ENCODE peak calls at places on chromosomes 12 and 14, in ten cellular contexts. One of them, this sample, is unnamed.

GRCh38 chr14:96681826-96682225 is 115.4 kb upstream of the VRK1 start:
- DNase-seq in uterus: no peak
- DNase-seq in cardiac muscle cell: no peak
- DNase-seq in psoas muscle: no peak
- DNase-seq in RWPE1: no peak
- DNase-seq in SJSA1: no peak
- DNase-seq in dorsolateral prefrontal cortex: no peak
- DNase-seq in IMR-90: peak; percentile 24
- DNase-seq in fibroblast of lung: no peak
- DNase-seq in HepG2: no peak
- DNase-seq in this sample: no peak

GRCh38 chr12:91975891-91976290 is 169.8 kb downstream of the BTG1 start:
- DNase-seq in HepG2: no peak
- DNase-seq in cardiac muscle cell: no peak
- DNase-seq in uterus: no peak
- DNase-seq in fibroblast of lung: peak; percentile 55
- DNase-seq in psoas muscle: no peak
- DNase-seq in RWPE1: no peak
- DNase-seq in SJSA1: no peak
- DNase-seq in dorsolateral prefrontal cortex: no peak
- DNase-seq in IMR-90: peak; percentile 75
- DNase-seq in this sample: no peak

GRCh38 chr14:69281450-69282169 is 21.7 kb downstream of the GALNT16 start:
- DNase-seq in dorsolateral prefrontal cortex: no peak
- DNase-seq in uterus: no peak
- DNase-seq in IMR-90: peak; percentile 5
- DNase-seq in HepG2: no peak
- DNase-seq in RWPE1: no peak
- DNase-seq in psoas muscle: no peak
- DNase-seq in SJSA1: no peak
- DNase-seq in cardiac muscle cell: no peak
- DNase-seq in fibroblast of lung: no peak
- DNase-seq in this sample: no peak

GRCh38 chr12:66044731-66045130 is 85.8 kb downstream of the LLPH start:
- DNase-seq in SJSA1: no peak
- DNase-seq in dorsolateral prefrontal cortex: no peak
- DNase-seq in IMR-90: peak; percentile 63
- DNase-seq in RWPE1: peak; percentile 20
- DNase-seq in psoas muscle: no peak
- DNase-seq in HepG2: peak; percentile 68
- DNase-seq in uterus: no peak
- DNase-seq in cardiac muscle cell: no peak
- DNase-seq in fibroblast of lung: peak; percentile 52
- DNase-seq in this sample: no peak

GRCh38 chr12:47012552-47012951 is 66.9 kb upstream of the PCED1B start:
- DNase-seq in RWPE1: no peak
- DNase-seq in IMR-90: no peak
- DNase-seq in cardiac muscle cell: no peak
- DNase-seq in psoas muscle: no peak
- DNase-seq in HepG2: no peak
- DNase-seq in uterus: no peak
- DNase-seq in SJSA1: peak; percentile 67
- DNase-seq in fibroblast of lung: no peak
- DNase-seq in dorsolateral prefrontal cortex: no peak
- DNase-seq in this sample: no peak

GRCh38 chr12:11810160-11810559 is 160.7 kb downstream of the ETV6 start:
- DNase-seq in dorsolateral prefrontal cortex: no peak
- DNase-seq in HepG2: no peak
- DNase-seq in psoas muscle: no peak
- DNase-seq in SJSA1: no peak
- DNase-seq in fibroblast of lung: no peak
- DNase-seq in IMR-90: no peak
- DNase-seq in uterus: no peak
- DNase-seq in cardiac muscle cell: no peak
- DNase-seq in RWPE1: no peak
- DNase-seq in this sample: no peak

GRCh38 chr12:109766251-109766778 is 52.7 kb downstream of the FAM222A start:
- DNase-seq in RWPE1: no peak
- DNase-seq in psoas muscle: peak; percentile 28
- DNase-seq in dorsolateral prefrontal cortex: no peak
- DNase-seq in fibroblast of lung: no peak
- DNase-seq in HepG2: no peak
- DNase-seq in IMR-90: no peak
- DNase-seq in uterus: no peak
- DNase-seq in cardiac muscle cell: no peak
- DNase-seq in SJSA1: no peak
- DNase-seq in this sample: peak; percentile 53

GRCh38 chr12:107504503-107504885 is 181.1 kb upstream of the PWP1 start:
- DNase-seq in IMR-90: no peak
- DNase-seq in psoas muscle: no peak
- DNase-seq in SJSA1: no peak
- DNase-seq in HepG2: no peak
- DNase-seq in cardiac muscle cell: no peak
- DNase-seq in RWPE1: no peak
- DNase-seq in dorsolateral prefrontal cortex: no peak
- DNase-seq in fibroblast of lung: no peak
- DNase-seq in uterus: no peak
- DNase-seq in this sample: no peak

GRCh38 chr14:65206448-65207096 is 104.3 kb upstream of the MAX start:
- DNase-seq in dorsolateral prefrontal cortex: no peak
- DNase-seq in IMR-90: peak; percentile 91
- DNase-seq in fibroblast of lung: peak; percentile 54
- DNase-seq in uterus: no peak
- DNase-seq in RWPE1: peak; percentile 26
- DNase-seq in cardiac muscle cell: no peak
- DNase-seq in HepG2: no peak
- DNase-seq in psoas muscle: no peak
- DNase-seq in SJSA1: no peak
- DNase-seq in this sample: no peak

GRCh38 chr12:111598637-111599458 is at the start of gene ATXN2:
- DNase-seq in uterus: peak; percentile 63
- DNase-seq in psoas muscle: peak; percentile 87
- DNase-seq in HepG2: no peak
- DNase-seq in SJSA1: peak; percentile 35
- DNase-seq in fibroblast of lung: peak; percentile 68
- DNase-seq in RWPE1: peak; percentile 81
- DNase-seq in dorsolateral prefrontal cortex: peak; percentile 30
- DNase-seq in cardiac muscle cell: peak; percentile 82
- DNase-seq in IMR-90: no peak
- DNase-seq in this sample: peak; percentile 83

DNA sequence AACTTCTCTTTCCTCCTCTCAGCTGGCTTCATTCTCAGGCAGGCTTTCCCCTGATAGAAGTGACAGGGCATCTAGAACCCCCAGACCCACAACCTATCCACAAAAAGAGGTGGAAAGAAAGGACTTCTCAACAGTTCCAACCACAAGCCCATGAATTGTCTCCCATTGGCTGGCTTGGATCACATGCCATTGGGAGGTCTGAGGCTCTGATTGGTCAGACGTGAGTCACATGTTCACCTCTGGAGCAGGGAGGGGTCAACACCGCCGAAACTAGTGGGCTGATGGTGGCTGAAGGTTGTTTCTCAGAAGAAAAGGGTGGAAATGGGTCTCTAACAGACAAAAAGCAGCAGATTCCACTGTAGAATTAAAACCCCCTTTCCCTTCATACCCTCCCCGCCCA is 47.3 kb downstream of the DRAM1 start:
- DNase-seq in uterus: no peak
- DNase-seq in SJSA1: no peak
- DNase-seq in cardiac muscle cell: no peak
- DNase-seq in dorsolateral prefrontal cortex: no peak
- DNase-seq in IMR-90: peak; percentile 46
- DNase-seq in fibroblast of lung: no peak
- DNase-seq in psoas muscle: no peak
- DNase-seq in RWPE1: peak; percentile 39
- DNase-seq in HepG2: no peak
- DNase-seq in this sample: no peak
- H3K27ac ChIP-seq in uterus: peak overlapping the region; percentile 48
- H3K27ac ChIP-seq in SJSA1: no peak overlapping the region
- H3K27ac ChIP-seq in cardiac muscle cell: no peak overlapping the region
- H3K27ac ChIP-seq in dorsolateral prefrontal cortex: no peak overlapping the region
- H3K27ac ChIP-seq in IMR-90: peak overlapping the region; percentile 96
- H3K27ac ChIP-seq in fibroblast of lung: peak overlapping the region; percentile 82
- H3K27ac ChIP-seq in psoas muscle: peak overlapping the region; percentile 40
- H3K27ac ChIP-seq in RWPE1: no peak overlapping the region
- H3K27ac ChIP-seq in HepG2: no peak overlapping the region
- H3K27ac ChIP-seq in this sample: no peak overlapping the region

GRCh38 chr14:90758959-90759358 is 57.3 kb downstream of the TTC7B start:
- DNase-seq in uterus: peak; percentile 65
- DNase-seq in IMR-90: peak; percentile 4
- DNase-seq in dorsolateral prefrontal cortex: peak; percentile 83
- DNase-seq in HepG2: no peak
- DNase-seq in fibroblast of lung: peak; percentile 15
- DNase-seq in psoas muscle: peak; percentile 79
- DNase-seq in SJSA1: no peak
- DNase-seq in cardiac muscle cell: no peak
- DNase-seq in RWPE1: no peak
- DNase-seq in this sample: peak; percentile 89

GRCh38 chr14:90760591-90761316 is 55.5 kb downstream of the TTC7B start:
- DNase-seq in cardiac muscle cell: peak; percentile 42
- DNase-seq in psoas muscle: no peak
- DNase-seq in RWPE1: no peak
- DNase-seq in SJSA1: no peak
- DNase-seq in IMR-90: peak; percentile 33
- DNase-seq in HepG2: peak; percentile 38
- DNase-seq in fibroblast of lung: peak; percentile 50
- DNase-seq in dorsolateral prefrontal cortex: no peak
- DNase-seq in uterus: no peak
- DNase-seq in this sample: no peak

GRCh38 chr14:90758028-90758889 is 58.0 kb downstream of the TTC7B start:
- DNase-seq in cardiac muscle cell: peak; percentile 96
- DNase-seq in fibroblast of lung: peak; percentile 89
- DNase-seq in dorsolateral prefrontal cortex: peak; percentile 66
- DNase-seq in IMR-90: peak; percentile 85
- DNase-seq in uterus: peak; percentile 88
- DNase-seq in psoas muscle: peak; percentile 97
- DNase-seq in HepG2: peak; percentile 79
- DNase-seq in SJSA1: peak; percentile 62
- DNase-seq in RWPE1: peak; percentile 97
- DNase-seq in this sample: peak; percentile 95

GRCh38 chr14:90759370-90760054 is 56.7 kb downstream of the TTC7B start:
- DNase-seq in uterus: no peak
- DNase-seq in IMR-90: no peak
- DNase-seq in psoas muscle: no peak
- DNase-seq in dorsolateral prefrontal cortex: peak; percentile 37
- DNase-seq in fibroblast of lung: no peak
- DNase-seq in HepG2: no peak
- DNase-seq in SJSA1: no peak
- DNase-seq in RWPE1: no peak
- DNase-seq in cardiac muscle cell: no peak
- DNase-seq in this sample: no peak

GRCh38 chr14:90760055-90760444 is 56.2 kb downstream of the TTC7B start:
- DNase-seq in dorsolateral prefrontal cortex: no peak
- DNase-seq in uterus: no peak
- DNase-seq in RWPE1: no peak
- DNase-seq in IMR-90: no peak
- DNase-seq in cardiac muscle cell: no peak
- DNase-seq in HepG2: no peak
- DNase-seq in psoas muscle: no peak
- DNase-seq in fibroblast of lung: no peak
- DNase-seq in SJSA1: no peak
- DNase-seq in this sample: no peak
- H3K27ac ChIP-seq in dorsolateral prefrontal cortex: peak overlapping the region; percentile 98
- H3K27ac ChIP-seq in uterus: peak overlapping the region; percentile 99
- H3K27ac ChIP-seq in RWPE1: peak overlapping the region; percentile 14
- H3K27ac ChIP-seq in IMR-90: no peak overlapping the region
- H3K27ac ChIP-seq in cardiac muscle cell: no peak overlapping the region
- H3K27ac ChIP-seq in HepG2: no peak overlapping the region
- H3K27ac ChIP-seq in psoas muscle: no peak overlapping the region
- H3K27ac ChIP-seq in fibroblast of lung: no peak overlapping the region
- H3K27ac ChIP-seq in SJSA1: no peak overlapping the region
- H3K27ac ChIP-seq in this sample: peak overlapping the region; percentile 90

DNA sequence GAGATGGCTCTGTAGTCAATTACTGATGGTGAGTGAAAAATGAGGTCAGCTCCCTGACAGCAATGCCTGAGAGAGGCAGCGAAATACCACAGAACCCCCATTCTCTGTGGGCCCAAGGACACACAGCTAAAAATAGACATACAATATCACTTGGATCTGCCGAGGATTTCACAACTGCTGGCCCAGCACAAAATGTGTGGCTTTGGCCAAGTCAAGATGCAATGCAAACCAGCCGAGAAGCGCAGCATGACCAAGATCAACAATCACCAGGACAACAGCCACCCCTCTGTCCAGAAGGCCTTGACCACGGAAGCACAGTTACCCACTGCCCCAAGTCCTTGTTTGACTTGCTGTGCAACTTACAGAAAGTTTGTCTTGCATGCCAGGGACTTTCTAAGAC is 52.2 kb downstream of the CKAP4 start:
- DNase-seq in fibroblast of lung: peak; percentile 64
- DNase-seq in cardiac muscle cell: peak; percentile 18
- DNase-seq in IMR-90: peak; percentile 10
- DNase-seq in dorsolateral prefrontal cortex: peak; percentile 54
- DNase-seq in uterus: peak; percentile 82
- DNase-seq in psoas muscle: peak; percentile 91
- DNase-seq in RWPE1: no peak
- DNase-seq in SJSA1: no peak
- DNase-seq in HepG2: peak; percentile 72
- DNase-seq in this sample: peak; percentile 90
- H3K27ac ChIP-seq in fibroblast of lung: no peak overlapping the region
- H3K27ac ChIP-seq in cardiac muscle cell: peak overlapping the region; percentile 43
- H3K27ac ChIP-seq in IMR-90: no peak overlapping the region
- H3K27ac ChIP-seq in dorsolateral prefrontal cortex: no peak overlapping the region
- H3K27ac ChIP-seq in uterus: peak overlapping the region; percentile 62
- H3K27ac ChIP-seq in psoas muscle: peak overlapping the region; percentile 62
- H3K27ac ChIP-seq in RWPE1: no peak overlapping the region
- H3K27ac ChIP-seq in SJSA1: no peak overlapping the region
- H3K27ac ChIP-seq in HepG2: peak overlapping the region; percentile 37
- H3K27ac ChIP-seq in this sample: no peak overlapping the region

GRCh38 chr14:94213741-94214140 is 39.6 kb downstream of the PPP4R4 start:
- DNase-seq in RWPE1: no peak
- DNase-seq in fibroblast of lung: no peak
- DNase-seq in psoas muscle: no peak
- DNase-seq in IMR-90: no peak
- DNase-seq in cardiac muscle cell: no peak
- DNase-seq in uterus: no peak
- DNase-seq in HepG2: no peak
- DNase-seq in SJSA1: no peak
- DNase-seq in dorsolateral prefrontal cortex: no peak
- DNase-seq in this sample: no peak

GRCh38 chr14:94217116-94217515 is 43.0 kb downstream of the PPP4R4 start:
- DNase-seq in fibroblast of lung: no peak
- DNase-seq in dorsolateral prefrontal cortex: no peak
- DNase-seq in uterus: no peak
- DNase-seq in RWPE1: no peak
- DNase-seq in psoas muscle: no peak
- DNase-seq in SJSA1: no peak
- DNase-seq in cardiac muscle cell: no peak
- DNase-seq in IMR-90: no peak
- DNase-seq in HepG2: no peak
- DNase-seq in this sample: no peak

DNA sequence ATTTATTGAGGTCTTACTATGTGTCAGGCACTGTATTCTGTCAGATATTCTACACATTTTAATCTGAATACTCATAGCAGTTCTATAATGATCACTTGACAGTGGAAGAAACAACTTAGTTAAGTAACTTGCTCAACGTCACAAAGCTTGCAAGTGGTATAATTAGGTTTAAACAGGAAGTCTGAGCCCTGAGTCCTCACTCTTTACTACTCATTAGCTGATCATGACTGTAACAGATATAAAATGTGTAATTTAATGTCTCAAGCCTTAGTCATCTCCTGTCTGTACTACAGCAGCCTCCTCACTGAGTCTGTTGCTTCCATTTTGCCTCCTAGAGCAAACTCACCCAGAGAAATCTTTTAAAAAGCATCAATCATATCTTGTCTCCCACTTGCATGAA is 38.9 kb downstream of the PPP4R4 start:
- DNase-seq in fibroblast of lung: no peak
- DNase-seq in HepG2: no peak
- DNase-seq in dorsolateral prefrontal cortex: no peak
- DNase-seq in uterus: no peak
- DNase-seq in RWPE1: peak; percentile 57
- DNase-seq in psoas muscle: no peak
- DNase-seq in SJSA1: no peak
- DNase-seq in cardiac muscle cell: no peak
- DNase-seq in IMR-90: peak; percentile 34
- DNase-seq in this sample: no peak
- H3K27ac ChIP-seq in fibroblast of lung: no peak overlapping the region
- H3K27ac ChIP-seq in HepG2: no peak overlapping the region
- H3K27ac ChIP-seq in dorsolateral prefrontal cortex: no peak overlapping the region
- H3K27ac ChIP-seq in uterus: no peak overlapping the region
- H3K27ac ChIP-seq in RWPE1: no peak overlapping the region
- H3K27ac ChIP-seq in psoas muscle: no peak overlapping the region
- H3K27ac ChIP-seq in SJSA1: no peak overlapping the region
- H3K27ac ChIP-seq in cardiac muscle cell: no peak overlapping the region
- H3K27ac ChIP-seq in IMR-90: no peak overlapping the region
- H3K27ac ChIP-seq in this sample: no peak overlapping the region